ENCODE peak calls at places on chromosomes 5 and 9, in six cellular contexts. F is astrocyte of the hippocampus; D is activated naive CD4-positive, alpha-beta T cell; Z is iris pigment epithelial cell; E is activated CD8-positive, alpha-beta memory T cell treated with anti-CD3 and anti-CD28 coated beads, Interleukin-2, amount 10 ng/mL, durations not matched to agents 7 days and 5 days; X is GM12865. P is an unnamed sample.

GRCh38 chr9:137920753-137921152 is 43.2 kb downstream of the CACNA1B start:
- DNase-seq in F (no peak), D (no peak), Z (no peak), E (no peak), X (no peak), P (no peak)

GRCh38 chr5:122351416-122352157 is 39.5 kb downstream of the SNCAIP start:
- DNase-seq in F (no peak), D (no peak), Z (no peak), E (no peak), X (no peak), P (no peak)

GRCh38 chr9:1673300-1673699 is 341.8 kb upstream of the SMARCA2 start:
- DNase-seq in F (no peak), D (no peak), Z (no peak), E (no peak), X (no peak), P (no peak)

GRCh38 chr9:112764344-112764743 is 13.8 kb downstream of the SNX30 start:
- DNase-seq in F (peak), D (no peak), Z (peak), E (no peak), X (no peak), P (no peak)

GRCh38 chr9:131107760-131108159 is 11.4 kb downstream of the AIF1L start:
- DNase-seq in F (no peak), D (no peak), Z (no peak), E (no peak), X (no peak), P (no peak)

GRCh38 chr9:103755441-103755840 is 338.7 kb upstream of the SMC2 start:
- DNase-seq in F (peak), D (no peak), Z (no peak), E (no peak), X (no peak), P (no peak)

GRCh38 chr5:4777435-4777834 is 362.7 kb upstream of the ADAMTS16 start:
- DNase-seq in F (no peak), D (no peak), Z (no peak), E (no peak), X (no peak), P (no peak)

GRCh38 chr5:11609570-11610322 is 294.5 kb downstream of the CTNND2 start:
- DNase-seq in F (no peak), D (no peak), Z (no peak), E (no peak), X (no peak), P (no peak)

GRCh38 chr9:88818495-88819201 is 172.6 kb upstream of the S1PR3 start:
- DNase-seq in F (peak), D (no peak), Z (peak), E (no peak), X (no peak), P (no peak)

GRCh38 chr9:69215774-69216482 is 41.9 kb downstream of the TJP2 start:
- DNase-seq in F (no peak), D (no peak), Z (peak), E (no peak), X (no peak), P (no peak)

GRCh38 chr9:136784249-136784996 is 6.7 kb upstream of the TMEM141 start:
- DNase-seq in F (no peak), D (no peak), Z (no peak), E (no peak), X (peak), P (no peak)

GRCh38 chr9:91126761-91127420 is 234.8 kb downstream of the AUH start:
- DNase-seq in F (no peak), D (no peak), Z (peak), E (no peak), X (no peak), P (no peak)

GRCh38 chr9:32571969-32572899 is 725 bp downstream of the NDUFB6 start:
- DNase-seq in F (peak), D (peak), Z (peak), E (peak), X (peak), P (peak)

GRCh38 chr5:80408475-80408875 is 611 bp downstream of the ZFYVE16 start:
- DNase-seq in F (peak), D (no peak), Z (peak), E (peak), X (peak), P (peak)

GRCh38 chr5:61319388-61320146 is 12.5 kb upstream of the ZSWIM6 start:
- DNase-seq in F (peak), D (no peak), Z (peak), E (peak), X (peak), P (no peak)

GRCh38 chr5:158268286-158268685 is 409.3 kb upstream of the CLINT1 start:
- DNase-seq in F (no peak), D (no peak), Z (no peak), E (no peak), X (no peak), P (no peak)

GRCh38 chr9:113497051-113497450 is 33.5 kb downstream of the RGS3 start:
- DNase-seq in F (no peak), D (no peak), Z (no peak), E (no peak), X (no peak), P (no peak)

GRCh38 chr9:68897557-68898145 is 116.3 kb downstream of the PRKACG start:
- DNase-seq in F (no peak), D (no peak), Z (no peak), E (no peak), X (no peak), P (no peak)

GRCh38 chr9:17802249-17802857 is 223.5 kb downstream of the SH3GL2 start:
- DNase-seq in F (peak), D (no peak), Z (peak), E (no peak), X (no peak), P (no peak)

GRCh38 chr9:21812945-21813568 is 10.6 kb downstream of the MTAP start:
- DNase-seq in F (peak), D (peak), Z (peak), E (peak), X (peak), P (peak)

GRCh38 chr5:127038550-127038949 is 8.2 kb upstream of the MARCHF3 start:
- DNase-seq in F (no peak), D (no peak), Z (no peak), E (no peak), X (no peak), P (no peak)

GRCh38 chr5:112799661-112800060 is 61.4 kb upstream of the SRP19 start:
- DNase-seq in F (no peak), D (no peak), Z (no peak), E (no peak), X (no peak), P (no peak)

GRCh38 chr9:127424669-127424986 is 446 bp downstream of the ZNF79 start:
- DNase-seq in F (no peak), D (no peak), Z (peak), E (no peak), X (peak), P (peak)

P was measured in T follicular helper cell.